ENCODE peak calls at places on chromosomes 6 and 20, in four cellular contexts. One of them, this sample, is unnamed.

GRCh38 chr6:68673255-68673654 is 38.2 kb downstream of the ADGRB3 start:
- DNase-seq in foreskin fibroblast: no peak
- DNase-seq in cardiac muscle cell: no peak
- DNase-seq in Calu3: no peak
- DNase-seq in this sample: no peak

GRCh38 chr6:149855040-149855654 is 9.0 kb downstream of the LRP11 start:
- DNase-seq in foreskin fibroblast: peak
- DNase-seq in cardiac muscle cell: peak
- DNase-seq in Calu3: peak
- DNase-seq in this sample: no peak

GRCh38 chr6:48141975-48142374 is 31.0 kb upstream of the PTCHD4 start:
- DNase-seq in foreskin fibroblast: no peak
- DNase-seq in cardiac muscle cell: no peak
- DNase-seq in Calu3: no peak
- DNase-seq in this sample: no peak

GRCh38 chr6:23637296-23637695 is 488.7 kb upstream of the NRSN1 start:
- DNase-seq in foreskin fibroblast: no peak
- DNase-seq in cardiac muscle cell: no peak
- DNase-seq in Calu3: no peak
- DNase-seq in this sample: no peak

GRCh38 chr6:51844391-51844735 is 243.1 kb downstream of the PKHD1 start:
- DNase-seq in foreskin fibroblast: no peak
- DNase-seq in cardiac muscle cell: peak
- DNase-seq in Calu3: no peak
- DNase-seq in this sample: no peak

GRCh38 chr6:80182291-80182690 is 75.8 kb downstream of the BCKDHB start:
- DNase-seq in foreskin fibroblast: peak
- DNase-seq in cardiac muscle cell: no peak
- DNase-seq in Calu3: no peak
- DNase-seq in this sample: no peak

GRCh38 chr6:143842468-143842901 is 653 bp upstream of the LTV1 start:
- DNase-seq in foreskin fibroblast: peak
- DNase-seq in cardiac muscle cell: no peak
- DNase-seq in Calu3: no peak
- DNase-seq in this sample: no peak

GRCh38 chr20:63129991-63130653 is 85.8 kb downstream of the YTHDF1 start:
- DNase-seq in foreskin fibroblast: no peak
- DNase-seq in cardiac muscle cell: no peak
- DNase-seq in Calu3: no peak
- DNase-seq in this sample: no peak

GRCh38 chr6:127918506-127919427 is 17.9 kb upstream of the THEMIS start:
- DNase-seq in foreskin fibroblast: no peak
- DNase-seq in cardiac muscle cell: no peak
- DNase-seq in Calu3: no peak
- DNase-seq in this sample: no peak

GRCh38 chr6:139520321-139520768 is 145.9 kb upstream of the CITED2 start:
- DNase-seq in foreskin fibroblast: no peak
- DNase-seq in cardiac muscle cell: no peak
- DNase-seq in Calu3: no peak
- DNase-seq in this sample: no peak

GRCh38 chr20:37921341-37921929 is 18.5 kb downstream of the VSTM2L start:
- DNase-seq in foreskin fibroblast: no peak
- DNase-seq in cardiac muscle cell: no peak
- DNase-seq in Calu3: no peak
- DNase-seq in this sample: no peak

GRCh38 chr6:26312096-26312463 is 52.9 kb upstream of the BTN3A2 start:
- DNase-seq in foreskin fibroblast: no peak
- DNase-seq in cardiac muscle cell: no peak
- DNase-seq in Calu3: no peak
- DNase-seq in this sample: no peak

GRCh38 chr20:54938707-54939106 is 463.3 kb downstream of the DOK5 start:
- DNase-seq in foreskin fibroblast: no peak
- DNase-seq in cardiac muscle cell: no peak
- DNase-seq in Calu3: no peak
- DNase-seq in this sample: no peak

GRCh38 chr6:167424700-167425099 is 99.8 kb downstream of the TTLL2 start:
- DNase-seq in foreskin fibroblast: no peak
- DNase-seq in cardiac muscle cell: no peak
- DNase-seq in Calu3: no peak
- DNase-seq in this sample: no peak

GRCh38 chr20:36646678-36647077 is 682 bp upstream of the SLA2 start:
- DNase-seq in foreskin fibroblast: no peak
- DNase-seq in cardiac muscle cell: no peak
- DNase-seq in Calu3: no peak
- DNase-seq in this sample: no peak

GRCh38 chr6:27834879-27835549 is 77.2 kb downstream of the OR2B2 start:
- DNase-seq in foreskin fibroblast: no peak
- DNase-seq in cardiac muscle cell: no peak
- DNase-seq in Calu3: no peak
- DNase-seq in this sample: no peak

GRCh38 chr6:162922816-162923215 is 195.0 kb downstream of the PACRG start:
- DNase-seq in foreskin fibroblast: no peak
- DNase-seq in cardiac muscle cell: no peak
- DNase-seq in Calu3: no peak
- DNase-seq in this sample: no peak

GRCh38 chr6:44670146-44670545 is 282.6 kb downstream of the CDC5L start:
- DNase-seq in foreskin fibroblast: no peak
- DNase-seq in cardiac muscle cell: no peak
- DNase-seq in Calu3: no peak
- DNase-seq in this sample: no peak

GRCh38 chr20:50567860-50568548 is 57.8 kb downstream of the PTPN1 start:
- DNase-seq in foreskin fibroblast: no peak
- DNase-seq in cardiac muscle cell: no peak
- DNase-seq in Calu3: no peak
- DNase-seq in this sample: no peak

GRCh38 chr20:59836768-59837167 is 96.7 kb downstream of the SYCP2 start:
- DNase-seq in foreskin fibroblast: no peak
- DNase-seq in cardiac muscle cell: peak
- DNase-seq in Calu3: no peak
- DNase-seq in this sample: no peak

GRCh38 chr6:112833546-112834215 is 486.6 kb downstream of the RFPL4B start:
- DNase-seq in foreskin fibroblast: peak
- DNase-seq in cardiac muscle cell: no peak
- DNase-seq in Calu3: no peak
- DNase-seq in this sample: no peak

GRCh38 chr20:3165473-3166337 is 6.0 kb upstream of the FASTKD5 start:
- DNase-seq in foreskin fibroblast: peak
- DNase-seq in cardiac muscle cell: no peak
- DNase-seq in Calu3: no peak
- DNase-seq in this sample: no peak

GRCh38 chr6:15627829-15628228 is 35.0 kb downstream of the DTNBP1 start:
- DNase-seq in foreskin fibroblast: no peak
- DNase-seq in cardiac muscle cell: no peak
- DNase-seq in Calu3: no peak
- DNase-seq in this sample: no peak

GRCh38 chr6:169189227-169189626 is 64.4 kb downstream of the THBS2 start:
- DNase-seq in foreskin fibroblast: no peak
- DNase-seq in cardiac muscle cell: no peak
- DNase-seq in Calu3: no peak
- DNase-seq in this sample: no peak

GRCh38 chr6:134614606-134615485 is 296.9 kb upstream of the SGK1 start:
- DNase-seq in foreskin fibroblast: peak
- DNase-seq in cardiac muscle cell: no peak
- DNase-seq in Calu3: no peak
- DNase-seq in this sample: no peak

GRCh38 chr20:60586417-60587105 is 628.3 kb downstream of the CDH26 start:
- DNase-seq in foreskin fibroblast: no peak
- DNase-seq in cardiac muscle cell: no peak
- DNase-seq in Calu3: no peak
- DNase-seq in this sample: no peak

GRCh38 chr20:62642666-62643520 is 590 bp downstream of the SLCO4A1 start:
- DNase-seq in foreskin fibroblast: no peak
- DNase-seq in cardiac muscle cell: peak
- DNase-seq in Calu3: peak
- DNase-seq in this sample: no peak

GRCh38 chr20:53331151-53331973 is 262.3 kb downstream of the ZNF217 start:
- DNase-seq in foreskin fibroblast: no peak
- DNase-seq in cardiac muscle cell: no peak
- DNase-seq in Calu3: no peak
- DNase-seq in this sample: no peak

DNA sequence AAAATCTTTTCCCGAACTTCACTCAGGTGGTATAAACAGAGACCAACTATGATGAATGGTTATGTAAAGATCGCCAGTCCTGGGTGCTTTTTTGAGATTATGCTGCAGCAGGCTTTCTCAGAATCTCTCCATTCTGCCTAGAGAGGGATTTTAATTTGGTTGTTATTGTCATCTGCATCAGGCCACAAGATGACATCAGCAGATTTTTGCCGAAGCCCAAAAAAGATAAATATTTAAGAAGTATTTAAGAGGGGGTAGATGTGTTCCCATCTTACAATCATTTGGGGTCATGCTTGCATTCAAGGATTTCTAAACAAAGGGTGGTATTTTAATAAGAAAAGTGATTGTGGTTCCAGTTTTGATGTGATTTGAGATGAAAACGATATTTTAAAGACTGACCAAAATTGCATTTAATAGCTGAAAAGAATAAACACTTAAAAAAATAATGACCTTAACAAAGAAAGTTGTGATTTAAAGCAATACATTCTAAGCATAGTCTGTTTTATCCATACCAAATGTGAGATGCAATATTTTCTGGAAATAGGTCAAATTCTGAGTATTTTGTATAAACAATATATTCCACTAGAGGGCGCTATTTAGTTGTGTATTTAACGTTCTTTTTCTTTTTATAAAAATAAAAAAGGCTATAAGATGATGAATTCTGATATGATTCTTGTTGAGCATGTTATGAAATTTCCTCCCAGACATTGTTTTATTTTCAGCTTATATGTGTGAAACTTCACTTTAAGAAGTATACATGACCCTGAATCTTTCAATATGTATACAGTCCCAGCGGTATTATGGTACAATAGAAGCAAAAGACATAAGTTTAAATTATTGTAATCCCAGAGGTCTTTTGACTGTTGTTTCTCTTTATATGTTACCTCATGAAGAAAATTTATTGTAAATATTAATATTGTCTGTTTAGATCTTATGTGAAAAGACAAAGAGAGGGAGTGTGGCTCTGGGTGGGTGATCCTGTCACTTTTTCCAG is 51.0 kb upstream of the ZFP64 start:
- DNase-seq in foreskin fibroblast: no peak
- DNase-seq in cardiac muscle cell: peak
- DNase-seq in Calu3: no peak
- DNase-seq in this sample: no peak
- TF ChIP-seq CTCF in foreskin fibroblast: no peak
- TF ChIP-seq CTCF in cardiac muscle cell: peak
- TF ChIP-seq CTCF in Calu3: peak
- TF ChIP-seq CTCF in this sample: peak

DNA sequence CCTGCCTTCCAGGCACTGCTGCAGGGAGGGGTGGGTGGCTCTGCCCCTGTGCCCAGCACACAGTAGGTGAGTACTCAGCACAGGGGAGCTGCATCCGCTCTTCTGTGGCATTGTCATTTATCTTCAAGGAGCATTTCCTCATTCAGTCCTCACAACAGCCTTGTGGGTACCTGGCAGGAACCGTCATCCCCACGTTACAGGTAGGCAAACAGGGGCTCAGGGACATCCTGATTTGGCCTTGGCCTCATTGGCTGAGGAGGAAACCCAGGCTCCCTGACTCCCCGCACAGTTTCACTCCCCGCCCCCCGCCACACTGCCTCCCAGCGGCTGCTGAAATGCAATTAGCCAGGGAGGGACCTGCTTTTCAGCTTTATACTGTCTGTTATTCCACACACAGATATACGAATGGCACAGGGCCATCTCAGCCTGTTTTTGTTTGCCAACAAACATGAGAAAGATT is 24.3 kb upstream of the PNPLA1 start:
- DNase-seq in foreskin fibroblast: no peak
- DNase-seq in cardiac muscle cell: no peak
- DNase-seq in Calu3: no peak
- DNase-seq in this sample: no peak
- TF ChIP-seq CTCF in foreskin fibroblast: no peak
- TF ChIP-seq CTCF in cardiac muscle cell: peak
- TF ChIP-seq CTCF in Calu3: no peak
- TF ChIP-seq CTCF in this sample: no peak

DNA sequence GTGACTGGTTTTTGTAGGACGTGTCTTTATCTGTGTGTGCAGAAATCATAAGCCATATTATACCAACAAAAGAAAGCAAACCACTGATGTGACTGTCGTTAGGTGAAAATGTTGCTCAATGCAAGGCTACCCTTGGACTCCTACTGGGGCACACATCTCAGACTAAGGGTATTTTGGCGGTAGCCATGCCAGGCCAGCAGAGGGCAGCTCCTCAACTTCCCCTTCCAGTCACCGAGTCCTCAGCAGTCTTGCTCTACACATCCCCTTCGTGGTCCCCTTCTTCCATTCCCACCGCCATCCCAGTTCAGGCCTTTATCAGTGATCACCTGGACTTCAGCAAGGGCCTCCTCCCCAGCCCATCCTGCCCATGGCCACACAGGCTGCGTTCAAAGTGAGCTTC is 113.7 kb upstream of the GGTLC1 start:
- DNase-seq in foreskin fibroblast: no peak
- DNase-seq in cardiac muscle cell: peak
- DNase-seq in Calu3: peak
- DNase-seq in this sample: no peak
- TF ChIP-seq CTCF in foreskin fibroblast: no peak
- TF ChIP-seq CTCF in cardiac muscle cell: peak
- TF ChIP-seq CTCF in Calu3: no peak
- TF ChIP-seq CTCF in this sample: peak

GRCh38 chr20:25540273-25540672 is 45.1 kb downstream of the NINL start:
- DNase-seq in foreskin fibroblast: no peak
- DNase-seq in cardiac muscle cell: peak
- DNase-seq in Calu3: no peak
- DNase-seq in this sample: no peak
- TF ChIP-seq CTCF in foreskin fibroblast: peak
- TF ChIP-seq CTCF in cardiac muscle cell: peak
- TF ChIP-seq CTCF in Calu3: no peak
- TF ChIP-seq CTCF in this sample: peak

This sample was measured in neural crest cell.